ENCODE peak calls at places on chromosomes 16 and 17, in five cellular contexts. One of them, this sample, is unnamed.

GRCh38 chr17:27236710-27237315 is 57.1 kb upstream of the WSB1 start:
- DNase-seq in esophagus squamous epithelium: no peak
- DNase-seq in tibial artery: peak
- DNase-seq in CD8-positive, alpha-beta memory T cell: peak
- DNase-seq in sigmoid colon: peak
- DNase-seq in this sample: no peak

GRCh38 chr17:75153854-75154194 is 488 bp downstream of the JPT1 start:
- DNase-seq in esophagus squamous epithelium: no peak
- DNase-seq in tibial artery: peak
- DNase-seq in CD8-positive, alpha-beta memory T cell: peak
- DNase-seq in sigmoid colon: no peak
- DNase-seq in this sample: no peak

GRCh38 chr17:82350182-82351030 is 8.6 kb upstream of the TEX19 start:
- DNase-seq in esophagus squamous epithelium: no peak
- DNase-seq in tibial artery: no peak
- DNase-seq in CD8-positive, alpha-beta memory T cell: no peak
- DNase-seq in sigmoid colon: no peak
- DNase-seq in this sample: no peak

GRCh38 chr17:72702998-72703397 is 389.5 kb downstream of the SLC39A11 start:
- DNase-seq in esophagus squamous epithelium: no peak
- DNase-seq in tibial artery: no peak
- DNase-seq in CD8-positive, alpha-beta memory T cell: no peak
- DNase-seq in sigmoid colon: no peak
- DNase-seq in this sample: no peak

GRCh38 chr17:45102856-45103255 is 29.5 kb downstream of the PLCD3 start:
- DNase-seq in esophagus squamous epithelium: no peak
- DNase-seq in tibial artery: no peak
- DNase-seq in CD8-positive, alpha-beta memory T cell: no peak
- DNase-seq in sigmoid colon: no peak
- DNase-seq in this sample: no peak

GRCh38 chr17:58121925-58122324 is 26.3 kb upstream of the OR4D1 start:
- DNase-seq in esophagus squamous epithelium: no peak
- DNase-seq in tibial artery: no peak
- DNase-seq in CD8-positive, alpha-beta memory T cell: peak
- DNase-seq in sigmoid colon: no peak
- DNase-seq in this sample: no peak

GRCh38 chr16:23391381-23392222 is 61.4 kb downstream of the COG7 start:
- DNase-seq in esophagus squamous epithelium: no peak
- DNase-seq in tibial artery: no peak
- DNase-seq in CD8-positive, alpha-beta memory T cell: no peak
- DNase-seq in sigmoid colon: peak
- DNase-seq in this sample: peak

GRCh38 chr16:280005-280421 is 378 bp upstream of the ARHGDIG start:
- DNase-seq in esophagus squamous epithelium: no peak
- DNase-seq in tibial artery: no peak
- DNase-seq in CD8-positive, alpha-beta memory T cell: no peak
- DNase-seq in sigmoid colon: no peak
- DNase-seq in this sample: no peak

GRCh38 chr17:38881600-38882191 is 11.8 kb downstream of the LASP1 start:
- DNase-seq in esophagus squamous epithelium: no peak
- DNase-seq in tibial artery: peak
- DNase-seq in CD8-positive, alpha-beta memory T cell: no peak
- DNase-seq in sigmoid colon: peak
- DNase-seq in this sample: no peak

GRCh38 chr16:22848451-22848850 is 34.5 kb downstream of the HS3ST2 start:
- DNase-seq in esophagus squamous epithelium: no peak
- DNase-seq in tibial artery: no peak
- DNase-seq in CD8-positive, alpha-beta memory T cell: no peak
- DNase-seq in sigmoid colon: no peak
- DNase-seq in this sample: no peak

GRCh38 chr17:30426292-30426691 is 47.6 kb downstream of the CPD start:
- DNase-seq in esophagus squamous epithelium: no peak
- DNase-seq in tibial artery: no peak
- DNase-seq in CD8-positive, alpha-beta memory T cell: no peak
- DNase-seq in sigmoid colon: no peak
- DNase-seq in this sample: no peak

GRCh38 chr17:30433514-30433913 is 43.7 kb upstream of the GOSR1 start:
- DNase-seq in esophagus squamous epithelium: no peak
- DNase-seq in tibial artery: no peak
- DNase-seq in CD8-positive, alpha-beta memory T cell: no peak
- DNase-seq in sigmoid colon: no peak
- DNase-seq in this sample: no peak

GRCh38 chr17:30427611-30428010 is 48.9 kb downstream of the CPD start:
- DNase-seq in esophagus squamous epithelium: no peak
- DNase-seq in tibial artery: no peak
- DNase-seq in CD8-positive, alpha-beta memory T cell: no peak
- DNase-seq in sigmoid colon: no peak
- DNase-seq in this sample: no peak

DNA sequence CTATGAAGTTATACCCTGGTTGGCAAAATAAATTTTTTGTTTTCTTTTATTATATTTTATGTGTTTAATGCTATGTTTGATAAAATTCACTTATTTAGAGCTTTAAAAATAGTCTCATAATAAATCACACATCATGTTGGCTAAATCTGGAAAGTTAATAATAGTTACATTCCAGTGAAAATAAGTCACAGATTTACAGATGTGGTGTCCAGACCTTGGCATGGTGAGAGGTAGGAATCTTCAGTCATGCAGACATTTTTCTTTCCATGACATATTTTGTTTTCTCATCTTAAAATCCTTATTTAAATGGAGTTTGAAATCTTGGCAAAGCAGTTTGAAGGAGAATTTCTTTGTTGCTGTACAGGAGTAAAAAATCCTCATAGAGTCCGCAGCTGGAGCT is 48.1 kb upstream of the GOSR1 start:
- DNase-seq in esophagus squamous epithelium: no peak
- DNase-seq in tibial artery: no peak
- DNase-seq in CD8-positive, alpha-beta memory T cell: no peak
- DNase-seq in sigmoid colon: no peak
- DNase-seq in this sample: no peak
- H3K4me3 ChIP-seq in esophagus squamous epithelium: no peak
- H3K4me3 ChIP-seq in tibial artery: no peak
- H3K4me3 ChIP-seq in CD8-positive, alpha-beta memory T cell: no peak
- H3K4me3 ChIP-seq in sigmoid colon: no peak
- H3K4me3 ChIP-seq in this sample: no peak

GRCh38 chr17:69828087-69828486 is 246.9 kb upstream of the KCNJ16 start:
- DNase-seq in esophagus squamous epithelium: no peak
- DNase-seq in tibial artery: no peak
- DNase-seq in CD8-positive, alpha-beta memory T cell: no peak
- DNase-seq in sigmoid colon: no peak
- DNase-seq in this sample: no peak
- H3K27ac ChIP-seq in esophagus squamous epithelium: no peak
- H3K27ac ChIP-seq in tibial artery: no peak
- H3K27ac ChIP-seq in CD8-positive, alpha-beta memory T cell: no peak
- H3K27ac ChIP-seq in sigmoid colon: no peak
- H3K27ac ChIP-seq in this sample: no peak

GRCh38 chr17:17364338-17364667 is 61.1 kb downstream of the NT5M start:
- DNase-seq in esophagus squamous epithelium: no peak
- DNase-seq in tibial artery: peak
- DNase-seq in CD8-positive, alpha-beta memory T cell: no peak
- DNase-seq in sigmoid colon: peak
- DNase-seq in this sample: peak

GRCh38 chr17:17361543-17362511 is 58.7 kb downstream of the NT5M start:
- DNase-seq in esophagus squamous epithelium: no peak
- DNase-seq in tibial artery: peak
- DNase-seq in CD8-positive, alpha-beta memory T cell: no peak
- DNase-seq in sigmoid colon: peak
- DNase-seq in this sample: peak

GRCh38 chr17:17360087-17360730 is 57.0 kb downstream of the NT5M start:
- DNase-seq in esophagus squamous epithelium: no peak
- DNase-seq in tibial artery: no peak
- DNase-seq in CD8-positive, alpha-beta memory T cell: no peak
- DNase-seq in sigmoid colon: no peak
- DNase-seq in this sample: no peak

GRCh38 chr17:17363638-17364337 is 60.6 kb downstream of the NT5M start:
- DNase-seq in esophagus squamous epithelium: no peak
- DNase-seq in tibial artery: peak
- DNase-seq in CD8-positive, alpha-beta memory T cell: no peak
- DNase-seq in sigmoid colon: peak
- DNase-seq in this sample: peak

DNA sequence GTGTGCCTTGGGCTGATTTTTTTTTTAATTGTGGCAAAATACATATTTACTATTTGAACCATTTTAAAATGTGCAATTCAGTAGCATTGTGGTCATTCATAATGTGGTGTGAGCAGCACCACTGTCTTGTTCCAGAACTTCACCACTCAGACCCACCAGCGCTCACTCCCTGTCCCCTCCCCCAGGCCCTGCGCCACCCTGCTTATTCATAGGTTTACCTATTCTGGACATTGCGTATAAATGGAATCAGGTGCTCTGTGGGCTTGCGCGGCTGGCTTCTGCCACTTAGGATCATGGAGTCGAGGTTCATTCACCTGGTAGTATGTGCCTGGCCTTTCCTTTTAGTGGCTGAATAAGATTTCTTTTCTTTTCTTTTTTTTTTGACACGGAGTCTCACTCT is 59.4 kb downstream of the NT5M start:
- DNase-seq in esophagus squamous epithelium: no peak
- DNase-seq in tibial artery: peak
- DNase-seq in CD8-positive, alpha-beta memory T cell: no peak
- DNase-seq in sigmoid colon: peak
- DNase-seq in this sample: peak
- H3K4me3 ChIP-seq in esophagus squamous epithelium: no peak
- H3K4me3 ChIP-seq in tibial artery: no peak
- H3K4me3 ChIP-seq in CD8-positive, alpha-beta memory T cell: no peak
- H3K4me3 ChIP-seq in sigmoid colon: no peak
- H3K4me3 ChIP-seq in this sample: no peak

DNA sequence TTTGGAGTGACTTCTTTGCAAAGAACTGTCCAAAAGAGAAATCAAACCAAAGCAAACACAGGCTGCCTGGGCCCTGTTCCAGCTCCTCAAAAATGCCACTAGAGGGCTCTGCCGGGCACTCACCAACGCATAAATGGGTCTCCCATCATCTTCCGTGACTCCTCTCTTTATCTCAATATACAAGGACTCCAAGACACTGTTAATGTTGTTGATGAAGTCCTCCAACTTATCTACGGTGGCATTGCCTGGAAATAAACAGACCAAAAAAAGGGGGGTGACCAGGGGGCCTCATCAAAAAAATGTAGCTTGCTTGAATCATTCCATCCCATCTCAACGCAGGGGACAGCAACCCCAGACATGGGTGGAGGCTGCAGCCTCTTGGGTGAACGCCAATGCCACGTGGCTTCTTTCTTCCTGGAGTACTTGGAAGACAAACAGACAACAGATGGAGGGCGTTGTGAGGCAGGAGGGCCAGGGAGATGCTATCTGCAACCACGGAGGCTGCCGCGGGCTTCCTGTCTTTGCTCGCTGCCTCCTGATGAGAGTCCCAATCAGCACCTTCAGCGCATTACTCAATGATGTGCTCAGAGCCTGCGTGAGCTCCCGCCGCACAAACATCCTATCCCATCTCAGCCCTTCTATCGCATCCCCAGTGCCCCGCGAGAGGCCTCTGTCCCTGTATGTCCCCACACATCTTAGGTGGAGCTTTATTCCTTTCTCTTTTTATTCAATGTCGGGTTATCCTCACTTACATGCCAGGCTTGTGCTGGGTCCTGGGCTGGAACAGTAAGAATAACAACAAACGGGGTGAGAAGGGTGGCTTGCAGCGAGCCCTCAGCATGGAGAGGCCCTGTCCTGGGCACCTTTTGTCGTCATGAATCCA is 32.0 kb downstream of the KDM8 start:
- DNase-seq in esophagus squamous epithelium: peak
- DNase-seq in tibial artery: peak
- DNase-seq in CD8-positive, alpha-beta memory T cell: peak
- DNase-seq in sigmoid colon: peak
- DNase-seq in this sample: peak
- H3K27ac ChIP-seq in esophagus squamous epithelium: peak
- H3K27ac ChIP-seq in tibial artery: peak
- H3K27ac ChIP-seq in CD8-positive, alpha-beta memory T cell: peak
- H3K27ac ChIP-seq in sigmoid colon: peak
- H3K27ac ChIP-seq in this sample: peak

DNA sequence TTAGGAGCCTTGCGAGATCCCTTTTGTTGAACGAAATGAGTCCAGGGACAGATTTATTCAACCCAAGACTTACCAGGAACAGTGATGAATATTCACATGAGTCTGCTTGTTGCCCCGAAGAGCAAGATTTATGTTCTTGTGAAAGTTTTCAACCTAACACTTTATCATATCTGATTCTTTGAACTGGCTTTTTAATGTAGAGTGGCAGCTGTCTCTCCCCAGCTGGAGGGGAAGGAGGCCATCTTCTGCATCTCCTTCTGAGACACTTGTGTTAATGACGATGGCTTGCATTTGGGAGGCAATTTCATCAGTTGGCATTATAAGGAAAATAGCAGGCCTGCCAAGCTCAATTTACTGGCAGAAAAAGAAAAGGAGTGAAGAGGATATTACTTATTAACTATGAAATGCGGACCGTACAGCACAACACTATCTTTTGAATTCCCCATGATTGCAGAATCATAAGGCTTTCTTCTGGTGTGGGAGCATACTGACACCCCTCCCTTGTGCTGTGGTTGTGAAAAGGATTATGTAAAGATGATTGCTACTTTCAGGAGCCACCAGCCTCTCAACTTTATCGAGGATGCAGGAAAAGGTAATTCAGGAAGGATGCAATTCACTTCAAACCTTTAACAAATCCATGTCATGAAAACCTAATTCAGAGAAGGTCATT is 35.6 kb downstream of the SMARCE1 start:
- DNase-seq in esophagus squamous epithelium: no peak
- DNase-seq in tibial artery: no peak
- DNase-seq in CD8-positive, alpha-beta memory T cell: peak
- DNase-seq in sigmoid colon: no peak
- DNase-seq in this sample: no peak
- H3K4me3 ChIP-seq in esophagus squamous epithelium: no peak
- H3K4me3 ChIP-seq in tibial artery: no peak
- H3K4me3 ChIP-seq in CD8-positive, alpha-beta memory T cell: no peak
- H3K4me3 ChIP-seq in sigmoid colon: no peak
- H3K4me3 ChIP-seq in this sample: no peak

DNA sequence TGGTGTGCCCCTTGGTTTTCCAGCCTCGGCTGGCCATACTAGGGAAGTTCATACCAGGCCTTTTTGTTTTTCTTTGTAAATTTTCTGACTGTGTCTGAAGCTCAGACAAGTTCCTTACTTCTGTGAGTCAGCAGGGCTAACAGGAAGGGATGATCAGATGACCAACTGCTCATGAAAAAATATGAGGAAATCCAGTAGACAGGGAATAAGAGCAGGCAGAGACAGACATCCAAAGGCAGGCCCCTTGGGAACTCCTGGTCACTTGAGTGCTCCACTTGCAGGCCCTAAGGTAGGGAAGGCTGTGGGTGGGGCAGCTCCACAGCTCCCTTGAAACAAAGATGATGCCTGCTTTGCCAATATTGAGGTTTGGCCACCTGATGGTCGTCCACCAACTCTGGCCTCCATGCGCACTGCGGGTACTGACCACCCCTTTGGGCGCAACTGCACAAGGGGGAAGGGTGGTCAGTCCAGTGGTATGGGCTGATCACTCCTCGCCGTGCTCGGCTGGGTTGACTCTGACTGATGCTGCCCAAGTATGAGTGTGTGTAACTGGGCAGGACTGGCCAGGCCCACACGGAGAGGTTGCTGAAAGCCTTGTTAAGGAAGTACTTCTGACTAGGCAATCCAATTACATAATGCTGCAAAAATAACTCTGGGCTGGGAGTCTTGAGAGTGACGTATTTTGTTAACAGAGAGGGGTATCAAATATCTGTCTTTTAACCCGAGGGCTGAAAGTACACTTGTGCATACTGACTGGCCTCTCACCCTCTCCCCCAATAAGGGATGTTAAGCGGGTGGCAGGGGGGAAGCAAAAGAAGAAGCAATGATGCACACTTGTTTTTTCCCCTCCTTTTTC is 20.8 kb upstream of the ZFHX3 start:
- DNase-seq in esophagus squamous epithelium: no peak
- DNase-seq in tibial artery: peak
- DNase-seq in CD8-positive, alpha-beta memory T cell: no peak
- DNase-seq in sigmoid colon: peak
- DNase-seq in this sample: peak
- H3K27ac ChIP-seq in esophagus squamous epithelium: peak
- H3K27ac ChIP-seq in tibial artery: peak
- H3K27ac ChIP-seq in CD8-positive, alpha-beta memory T cell: no peak
- H3K27ac ChIP-seq in sigmoid colon: peak
- H3K27ac ChIP-seq in this sample: peak